ENCODE peak calls at places on chromosomes 12 and 14, in six cellular contexts. V is heart left ventricle, X is fibroblast of lung, D is PC-9, B is NCI-H524, K is heart right ventricle. C is an unnamed sample.

GRCh38 chr12:6370994-6371754 is 4.2 kb downstream of the SCNN1A start:
- DNase-seq in B (no peak), K (no peak), V (no peak), X (peak), D (peak), C (peak)

GRCh38 chr14:65412881-65413738 is 580 bp downstream of the FUT8 start:
- DNase-seq in X (peak), B (peak), D (no peak), K (no peak), V (no peak), C (peak)

GRCh38 chr12:31238764-31239387 is 87.1 kb downstream of the SINHCAF start:
- DNase-seq in X (peak), D (peak), B (peak), V (peak), K (peak), C (peak)

GRCh38 chr14:105485720-105486332 is 860 bp upstream of the CRIP1 start:
- DNase-seq in D (peak), X (no peak), B (peak), V (peak), K (peak), C (no peak)

GRCh38 chr12:116164976-116165425 is 112.5 kb downstream of the MED13L start:
- DNase-seq in D (no peak), X (peak), K (no peak), V (no peak), B (no peak), C (no peak)

GRCh38 chr14:80974338-80975078 is 19.1 kb downstream of the TSHR start:
- DNase-seq in B (peak), K (no peak), D (no peak), V (no peak), X (peak), C (no peak)

GRCh38 chr12:11555743-11556625 is 93.5 kb upstream of the ETV6 start:
- DNase-seq in D (peak), K (no peak), B (no peak), X (peak), V (no peak), C (no peak)

GRCh38 chr14:55121628-55122440 is 7.2 kb upstream of the LGALS3 start:
- DNase-seq in D (no peak), X (no peak), V (no peak), K (no peak), B (no peak), C (no peak)

GRCh38 chr12:55636853-55637252 is at the start of gene OR10P1:
- DNase-seq in X (no peak), D (no peak), V (no peak), B (no peak), K (no peak), C (no peak)

GRCh38 chr14:63901434-63902085 is 48.8 kb downstream of the SYNE2 start:
- DNase-seq in X (peak), V (no peak), D (no peak), B (no peak), K (no peak), C (peak)

GRCh38 chr14:86597279-86597678 is 1067.3 kb downstream of the FLRT2 start:
- DNase-seq in B (no peak), V (no peak), D (no peak), X (no peak), K (no peak), C (no peak)

GRCh38 chr14:63726499-63726898 is 1.4 kb downstream of the SGPP1 start:
- DNase-seq in B (no peak), K (no peak), D (no peak), V (no peak), X (no peak), C (no peak)

GRCh38 chr14:22898302-22898894 is 15.4 kb downstream of the REM2 start:
- DNase-seq in D (no peak), K (no peak), B (no peak), X (peak), V (no peak), C (no peak)

GRCh38 chr14:95597784-95598204 is 62.9 kb downstream of the GLRX5 start:
- DNase-seq in X (peak), V (no peak), D (no peak), B (peak), K (no peak), C (peak)

GRCh38 chr14:41663478-41663845 is 56.8 kb downstream of the LRFN5 start:
- DNase-seq in K (no peak), B (no peak), V (no peak), D (no peak), X (peak), C (no peak)

GRCh38 chr12:64752833-64753238 is 6.4 kb downstream of the GNS start:
- DNase-seq in B (no peak), V (no peak), D (no peak), X (no peak), K (no peak), C (no peak)

GRCh38 chr12:108565976-108566375 is 3.6 kb downstream of the ISCU start:
- DNase-seq in V (peak), X (peak), K (peak), B (peak), D (peak), C (peak)

GRCh38 chr14:69579476-69579875 is 4.8 kb upstream of the CCDC177 start:
- DNase-seq in V (no peak), B (no peak), X (no peak), D (no peak), K (no peak), C (no peak)

GRCh38 chr12:121064116-121064515 is 25.1 kb upstream of the OASL start:
- DNase-seq in K (no peak), B (no peak), V (no peak), D (no peak), X (no peak), C (no peak)

GRCh38 chr12:27467641-27468040 is 21.1 kb downstream of the SMCO2 start:
- DNase-seq in V (no peak), X (no peak), B (no peak), K (no peak), D (no peak), C (no peak)

GRCh38 chr12:80677994-80678393 is 29.4 kb upstream of the MYF6 start:
- DNase-seq in K (no peak), B (no peak), D (no peak), X (no peak), V (no peak), C (no peak)

GRCh38 chr14:24806061-24806678 is 172.2 kb upstream of the GZMB start:
- DNase-seq in B (no peak), K (peak), X (peak), V (peak), D (peak), C (peak)

GRCh38 chr12:51472984-51473383 is 48.4 kb downstream of the SLC4A8 start:
- DNase-seq in X (no peak), V (no peak), D (no peak), K (no peak), B (no peak), C (no peak)

GRCh38 chr12:110501378-110501721 is 561 bp downstream of the VPS29 start:
- DNase-seq in X (peak), D (no peak), B (peak), K (no peak), V (peak), C (peak)

GRCh38 chr14:34461334-34462131 is 507 bp downstream of the SPTSSA start:
- DNase-seq in V (peak), K (peak), B (peak), X (peak), D (peak), C (peak)

C was measured in H4.